ENCODE peak calls at places on chromosomes 1 and 21, in five cellular contexts. U is stimulated activated CD4-positive, alpha-beta T cell treated with anti-CD3 and anti-CD28 coated beads, Interleukin-4, amount 100 ng/mL, for 1 hour; P is dorsolateral prefrontal cortex; M is activated CD4-positive, CD25-positive, alpha-beta regulatory T cell; D is MV-4-11. W is an unnamed sample.

GRCh38 chr1:18597159-18598042 is 33.2 kb upstream of the PAX7 start:
- DNase-seq in U (peak; percentile 59), P (peak; percentile 58), M (no peak), D (no peak), W (no peak)

GRCh38 chr1:181097242-181097641 is 8.7 kb downstream of the IER5 start:
- DNase-seq in U (no peak), P (peak; percentile 66), M (no peak), D (no peak), W (no peak)

GRCh38 chr1:245310605-245311531 is 156.1 kb downstream of the KIF26B start:
- DNase-seq in U (no peak), P (no peak), M (no peak), D (peak; percentile 97), W (no peak)

GRCh38 chr1:87106158-87106557 is 191.7 kb downstream of the HS2ST1 start:
- DNase-seq in U (no peak), P (no peak), M (no peak), D (no peak), W (no peak)

GRCh38 chr1:185512442-185512841 is 195.4 kb upstream of the IVNS1ABP start:
- DNase-seq in U (no peak), P (no peak), M (no peak), D (no peak), W (no peak)

GRCh38 chr1:6473974-6474814 is 8.2 kb upstream of the TNFRSF25 start:
- DNase-seq in U (no peak), P (no peak), M (no peak), D (no peak), W (no peak)

GRCh38 chr1:214332950-214333798 is 52.2 kb downstream of the SMYD2 start:
- DNase-seq in U (peak; percentile 39), P (peak; percentile 48), M (no peak), D (peak; percentile 63), W (peak; percentile 25)

GRCh38 chr1:225987491-225988316 is 11.4 kb downstream of the SDE2 start:
- DNase-seq in U (no peak), P (no peak), M (no peak), D (peak; percentile 48), W (no peak)

GRCh38 chr1:100538935-100539835 is 1.2 kb downstream of the GPR88 start:
- DNase-seq in U (peak; percentile 42), P (peak; percentile 50), M (no peak), D (no peak), W (no peak)

GRCh38 chr21:28436286-28436932 is 556.3 kb downstream of the LTN1 start:
- DNase-seq in U (no peak), P (no peak), M (no peak), D (no peak), W (no peak)

GRCh38 chr1:212611000-212611636 is 2.6 kb downstream of the ATF3 start:
- DNase-seq in U (no peak), P (no peak), M (no peak), D (no peak), W (no peak)

GRCh38 chr1:33820804-33821203 is 43.1 kb upstream of the HMGB4 start:
- DNase-seq in U (no peak), P (no peak), M (no peak), D (no peak), W (no peak)

GRCh38 chr1:65389296-65389695 is 31.2 kb upstream of the LEPR start:
- DNase-seq in U (no peak), P (no peak), M (no peak), D (no peak), W (no peak)

GRCh38 chr1:79043506-79043905 is 37.0 kb upstream of the ADGRL4 start:
- DNase-seq in U (no peak), P (no peak), M (no peak), D (no peak), W (no peak)

GRCh38 chr1:167438171-167439138 is 79.9 kb downstream of the CD247 start:
- DNase-seq in U (no peak), P (no peak), M (no peak), D (no peak), W (no peak)

GRCh38 chr1:109263234-109263596 is 13.9 kb downstream of the CELSR2 start:
- DNase-seq in U (no peak), P (no peak), M (no peak), D (no peak), W (no peak)

GRCh38 chr1:30516505-30516858 is 206.9 kb downstream of the MATN1 start:
- DNase-seq in U (no peak), P (no peak), M (no peak), D (no peak), W (no peak)

GRCh38 chr1:196607940-196608339 is 300 bp downstream of the KCNT2 start:
- DNase-seq in U (no peak), P (no peak), M (no peak), D (no peak), W (no peak)

GRCh38 chr1:22662318-22662717 is 9.3 kb downstream of the C1QB start:
- DNase-seq in U (no peak), P (no peak), M (no peak), D (no peak), W (no peak)

GRCh38 chr21:44996983-44997936 is 57.4 kb downstream of the SLX9 start:
- DNase-seq in U (no peak), P (no peak), M (no peak), D (no peak), W (no peak)

GRCh38 chr1:206685256-206685748 is 597 bp downstream of the MAPKAPK2 start:
- DNase-seq in U (peak; percentile 41), P (no peak), M (no peak), D (no peak), W (no peak)

GRCh38 chr1:244968431-244968830 is 104.1 kb upstream of the HNRNPU start:
- DNase-seq in U (no peak), P (no peak), M (no peak), D (peak; percentile 73), W (no peak)

GRCh38 chr1:10430216-10431064 is at the start of gene CENPS:
- DNase-seq in U (peak; percentile 96), P (peak; percentile 82), M (peak; percentile 81), D (peak; percentile 84), W (peak; percentile 69)

GRCh38 chr1:111862599-111862998 is 106.9 kb downstream of the DDX20 start:
- DNase-seq in U (no peak), P (no peak), M (no peak), D (no peak), W (no peak)

GRCh38 chr1:68322837-68323687 is 90.7 kb upstream of the WLS start:
- DNase-seq in U (no peak), P (no peak), M (no peak), D (peak; percentile 62), W (no peak)

GRCh38 chr1:40182956-40183710 is 21.9 kb downstream of the RLF start:
- DNase-seq in U (no peak), P (no peak), M (no peak), D (peak; percentile 19), W (no peak)

GRCh38 chr1:165772739-165773138 is 4.1 kb upstream of the TMCO1 start:
- DNase-seq in U (no peak), P (no peak), M (no peak), D (no peak), W (no peak)

GRCh38 chr1:23596382-23597358 is 37.4 kb upstream of the ID3 start:
- DNase-seq in U (no peak), P (no peak), M (no peak), D (no peak), W (no peak)

GRCh38 chr1:228265167-228265566 is 57.3 kb downstream of the OBSCN start:
- DNase-seq in U (no peak), P (no peak), M (no peak), D (peak; percentile 7), W (no peak)

GRCh38 chr1:53321366-53321765 is 6.5 kb downstream of the LRP8 start:
- DNase-seq in U (peak; percentile 23), P (no peak), M (no peak), D (no peak), W (no peak)

GRCh38 chr21:9763306-9763705 is 758.1 kb upstream of the TPTE start:
- DNase-seq in U (no peak), P (no peak), M (no peak), D (no peak), W (no peak)

GRCh38 chr1:150474869-150475268 is 12.3 kb upstream of the TARS2 start:
- DNase-seq in U (no peak), P (no peak), M (no peak), D (no peak), W (no peak)

GRCh38 chr1:233240839-233241682 is 54.5 kb downstream of the PCNX2 start:
- DNase-seq in U (no peak), P (peak; percentile 68), M (no peak), D (peak; percentile 50), W (no peak)

GRCh38 chr1:41898191-41898713 is 20.5 kb downstream of the HIVEP3 start:
- DNase-seq in U (peak; percentile 60), P (no peak), M (peak; percentile 79), D (no peak), W (no peak)

GRCh38 chr1:1260843-1261560 is 12.7 kb downstream of the UBE2J2 start:
- DNase-seq in U (no peak), P (no peak), M (no peak), D (no peak), W (no peak)

GRCh38 chr21:34129039-34129891 is 55.9 kb downstream of the MRPS6 start:
- DNase-seq in U (peak; percentile 61), P (peak; percentile 57), M (peak; percentile 21), D (no peak), W (no peak)